ENCODE peak calls at places on chromosomes 13 and 19, in five cellular contexts. G, E, V, Q and C are unnamed samples.

GRCh38 chr13:104869501-104869900 is 1666.0 kb downstream of the EFNB2 start:
- DNase-seq in G (peak), E (no peak), V (no peak), Q (no peak), C (no peak)

GRCh38 chr13:113895436-113895835 is 31.6 kb upstream of the GAS6 start:
- DNase-seq in G (no peak), E (no peak), V (no peak), Q (peak), C (no peak)

GRCh38 chr19:38617283-38617763 is 430 bp downstream of the MAP4K1 start:
- DNase-seq in G (peak), E (no peak), V (no peak), Q (no peak), C (no peak)

GRCh38 chr19:15623711-15624318 is 8.8 kb downstream of the CYP4F8 start:
- DNase-seq in G (no peak), E (no peak), V (no peak), Q (no peak), C (no peak)

GRCh38 chr13:96080676-96081075 is 9.2 kb upstream of the HS6ST3 start:
- DNase-seq in G (no peak), E (no peak), V (no peak), Q (no peak), C (no peak)

GRCh38 chr13:102041544-102041943 is 360.3 kb downstream of the FGF14 start:
- DNase-seq in G (no peak), E (no peak), V (no peak), Q (no peak), C (no peak)

GRCh38 chr13:22740264-22740663 is 440.5 kb upstream of the SGCG start:
- DNase-seq in G (no peak), E (no peak), V (no peak), Q (no peak), C (no peak)

GRCh38 chr13:30968734-30969335 is 36.4 kb downstream of the TEX26 start:
- DNase-seq in G (no peak), E (no peak), V (no peak), Q (peak), C (no peak)

GRCh38 chr13:103694033-103694432 is 627.8 kb upstream of the SLC10A2 start:
- DNase-seq in G (no peak), E (no peak), V (no peak), Q (no peak), C (no peak)

GRCh38 chr19:32339988-32340874 is 5.2 kb upstream of the ZNF507 start:
- DNase-seq in G (peak), E (peak), V (peak), Q (peak), C (peak)

GRCh38 chr13:113034451-113035208 is 65.6 kb downstream of the MCF2L start:
- DNase-seq in G (no peak), E (peak), V (no peak), Q (peak), C (no peak)

GRCh38 chr19:3983936-3984583 is 1.2 kb downstream of the EEF2 start:
- DNase-seq in G (no peak), E (peak), V (no peak), Q (peak), C (no peak)

GRCh38 chr19:40348961-40349507 is 539 bp downstream of the PLD3 start:
- DNase-seq in G (no peak), E (peak), V (no peak), Q (peak), C (no peak)

GRCh38 chr19:19510432-19510831 is 4.9 kb downstream of the TSSK6 start:
- DNase-seq in G (no peak), E (no peak), V (no peak), Q (peak), C (no peak)

GRCh38 chr13:98171806-98172569 is 5.1 kb downstream of the RNF113B start:
- DNase-seq in G (no peak), E (peak), V (no peak), Q (peak), C (no peak)

GRCh38 chr19:17944301-17944700 is 11.5 kb downstream of the CCDC124 start:
- DNase-seq in G (no peak), E (peak), V (no peak), Q (peak), C (no peak)

GRCh38 chr13:47190696-47191095 is 293.8 kb upstream of the HTR2A start:
- DNase-seq in G (no peak), E (no peak), V (no peak), Q (no peak), C (no peak)

GRCh38 chr13:42821437-42821836 is 40.1 kb downstream of the FAM216B start:
- DNase-seq in G (no peak), E (no peak), V (no peak), Q (peak), C (no peak)

GRCh38 chr19:33246729-33247440 is 21.2 kb upstream of the SLC7A10 start:
- DNase-seq in G (no peak), E (no peak), V (no peak), Q (no peak), C (no peak)

GRCh38 chr19:14674764-14675163 is at the start of gene ADGRE3:
- DNase-seq in G (no peak), E (no peak), V (no peak), Q (no peak), C (no peak)

GRCh38 chr13:43629691-43630480 is 156.9 kb downstream of the ENOX1 start:
- DNase-seq in G (no peak), E (no peak), V (no peak), Q (peak), C (no peak)

GRCh38 chr13:51806571-51806970 is 2.6 kb upstream of the DHRS12 start:
- DNase-seq in G (no peak), E (no peak), V (no peak), Q (peak), C (no peak)

GRCh38 chr19:4580961-4581380 is 21.5 kb upstream of the SEMA6B start:
- DNase-seq in G (no peak), E (no peak), V (no peak), Q (no peak), C (no peak)

GRCh38 chr13:51523082-51523518 is 61.2 kb upstream of the WDFY2 start:
- DNase-seq in G (peak), E (no peak), V (no peak), Q (peak), C (no peak)

GRCh38 chr13:41791056-41791455 is 169.9 kb downstream of the VWA8 start:
- DNase-seq in G (no peak), E (no peak), V (no peak), Q (peak), C (no peak)